ENCODE peak calls at places on chromosomes 11 and 22, in seven cellular contexts. One of them, this sample, is unnamed.
A peak's percentile ranks its signal among the peaks of the same experiment; 100 is the strongest.

GRCh38 chr22:43272301-43272700 is 70.9 kb downstream of the SCUBE1 start:
- DNase-seq in HCT116: no peak
- DNase-seq in HepG2: no peak
- DNase-seq in SK-N-SH: no peak
- DNase-seq in H1: no peak
- DNase-seq in GM12878: no peak
- DNase-seq in K562: no peak
- DNase-seq in this sample: no peak

GRCh38 chr11:2930705-2931415 is 1.6 kb upstream of the PHLDA2 start:
- DNase-seq in HCT116: peak; percentile 86
- DNase-seq in HepG2: peak; percentile 68
- DNase-seq in SK-N-SH: peak; percentile 84
- DNase-seq in H1: peak; percentile 83
- DNase-seq in GM12878: peak; percentile 16
- DNase-seq in K562: peak; percentile 75
- DNase-seq in this sample: peak; percentile 83

GRCh38 chr11:11171854-11172253 is 181.2 kb downstream of the CSNK2A3 start:
- DNase-seq in HCT116: no peak
- DNase-seq in HepG2: no peak
- DNase-seq in SK-N-SH: no peak
- DNase-seq in H1: no peak
- DNase-seq in GM12878: peak; percentile 61
- DNase-seq in K562: no peak
- DNase-seq in this sample: no peak

GRCh38 chr11:62707277-62707771 is at the start of the genes BSCL2 and GNG3:
- DNase-seq in HCT116: no peak
- DNase-seq in HepG2: no peak
- DNase-seq in SK-N-SH: peak; percentile 39
- DNase-seq in H1: peak; percentile 96
- DNase-seq in GM12878: no peak
- DNase-seq in K562: peak; percentile 73
- DNase-seq in this sample: no peak

GRCh38 chr22:48208894-48209293 is 1446.4 kb downstream of the TBC1D22A start:
- DNase-seq in HCT116: no peak
- DNase-seq in HepG2: no peak
- DNase-seq in SK-N-SH: no peak
- DNase-seq in H1: no peak
- DNase-seq in GM12878: no peak
- DNase-seq in K562: no peak
- DNase-seq in this sample: no peak

GRCh38 chr22:44247923-44248892 is 64.5 kb downstream of the SHISAL1 start:
- DNase-seq in HCT116: no peak
- DNase-seq in HepG2: no peak
- DNase-seq in SK-N-SH: no peak
- DNase-seq in H1: no peak
- DNase-seq in GM12878: no peak
- DNase-seq in K562: no peak
- DNase-seq in this sample: no peak

GRCh38 chr11:3123761-3124733 is 41.1 kb downstream of the OSBPL5 start:
- DNase-seq in HCT116: peak; percentile 34
- DNase-seq in HepG2: no peak
- DNase-seq in SK-N-SH: peak; percentile 27
- DNase-seq in H1: no peak
- DNase-seq in GM12878: no peak
- DNase-seq in K562: no peak
- DNase-seq in this sample: no peak

GRCh38 chr22:44261164-44261860 is 51.4 kb downstream of the SHISAL1 start:
- DNase-seq in HCT116: no peak
- DNase-seq in HepG2: no peak
- DNase-seq in SK-N-SH: no peak
- DNase-seq in H1: no peak
- DNase-seq in GM12878: no peak
- DNase-seq in K562: no peak
- DNase-seq in this sample: no peak

GRCh38 chr22:36365020-36365411 is 22.8 kb downstream of the MYH9 start:
- DNase-seq in HCT116: peak; percentile 76
- DNase-seq in HepG2: no peak
- DNase-seq in SK-N-SH: no peak
- DNase-seq in H1: no peak
- DNase-seq in GM12878: no peak
- DNase-seq in K562: peak; percentile 82
- DNase-seq in this sample: no peak

DNA sequence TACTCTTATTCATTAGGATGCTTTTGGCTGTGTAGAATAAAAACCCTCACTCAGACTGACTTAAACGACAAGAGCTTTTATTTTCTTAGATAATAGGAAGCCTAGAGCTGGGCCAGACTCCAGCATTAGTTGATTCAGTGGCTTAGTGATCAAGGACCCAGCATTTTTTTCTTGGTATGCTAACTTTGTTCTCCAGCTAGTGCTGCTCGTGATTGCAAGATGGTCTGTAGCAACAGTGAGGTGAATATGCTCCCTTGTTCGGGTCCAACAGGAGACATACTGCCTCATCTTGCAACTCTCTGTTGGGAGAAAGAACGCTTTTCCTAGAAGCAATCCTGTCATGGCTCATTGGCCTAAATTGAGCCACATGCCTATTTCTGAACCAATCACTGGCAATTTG is 33.5 kb downstream of the INSC start:
- DNase-seq in HCT116: no peak
- DNase-seq in HepG2: no peak
- DNase-seq in SK-N-SH: no peak
- DNase-seq in H1: no peak
- DNase-seq in GM12878: no peak
- DNase-seq in K562: no peak
- DNase-seq in this sample: no peak
- TF ChIP-seq JUND in HCT116: no peak
- TF ChIP-seq JUND in HepG2: no peak
- TF ChIP-seq JUND in SK-N-SH: no peak
- TF ChIP-seq JUND in H1: no peak
- TF ChIP-seq JUND in GM12878: no peak
- TF ChIP-seq JUND in K562: no peak
- TF ChIP-seq JUND in this sample: no peak

GRCh38 chr11:101269390-101269789 is 139.8 kb upstream of the PGR start:
- DNase-seq in HCT116: no peak
- DNase-seq in HepG2: no peak
- DNase-seq in SK-N-SH: no peak
- DNase-seq in H1: no peak
- DNase-seq in GM12878: no peak
- DNase-seq in K562: no peak
- DNase-seq in this sample: no peak
- TF ChIP-seq JUND in HCT116: no peak
- TF ChIP-seq JUND in HepG2: no peak
- TF ChIP-seq JUND in SK-N-SH: no peak
- TF ChIP-seq JUND in H1: no peak
- TF ChIP-seq JUND in GM12878: no peak
- TF ChIP-seq JUND in K562: no peak
- TF ChIP-seq JUND in this sample: no peak

GRCh38 chr22:40396882-40397281 is 26.5 kb downstream of the SGSM3 start:
- DNase-seq in HCT116: no peak
- DNase-seq in HepG2: no peak
- DNase-seq in SK-N-SH: peak; percentile 75
- DNase-seq in H1: no peak
- DNase-seq in GM12878: no peak
- DNase-seq in K562: no peak
- DNase-seq in this sample: peak; percentile 97
- TF ChIP-seq JUND in HCT116: no peak
- TF ChIP-seq JUND in HepG2: no peak
- TF ChIP-seq JUND in SK-N-SH: no peak
- TF ChIP-seq JUND in H1: no peak
- TF ChIP-seq JUND in GM12878: no peak
- TF ChIP-seq JUND in K562: no peak
- TF ChIP-seq JUND in this sample: peak; percentile 49

GRCh38 chr22:32389685-32390084 is 22.4 kb downstream of the RTCB start:
- DNase-seq in HCT116: no peak
- DNase-seq in HepG2: no peak
- DNase-seq in SK-N-SH: peak; percentile 24
- DNase-seq in H1: no peak
- DNase-seq in GM12878: no peak
- DNase-seq in K562: peak; percentile 29
- DNase-seq in this sample: peak; percentile 9
- TF ChIP-seq JUND in HCT116: no peak
- TF ChIP-seq JUND in HepG2: no peak
- TF ChIP-seq JUND in SK-N-SH: no peak
- TF ChIP-seq JUND in H1: no peak
- TF ChIP-seq JUND in GM12878: no peak
- TF ChIP-seq JUND in K562: no peak
- TF ChIP-seq JUND in this sample: no peak